ENCODE peak calls at places on chromosomes 16 and 17, in four cellular contexts. I is thoracic aorta, H is NT2/D1, P is esophagus squamous epithelium. D is an unnamed sample.

GRCh38 chr17:9859781-9860180 is 34.1 kb downstream of the GLP2R start:
- DNase-seq in I (no peak), H (no peak), P (no peak), D (no peak)

GRCh38 chr17:65797809-65798208 is 236.4 kb upstream of the AXIN2 start:
- DNase-seq in I (no peak), H (peak), P (no peak), D (peak)

GRCh38 chr16:68700120-68700519 is 37.0 kb upstream of the CDH1 start:
- DNase-seq in I (no peak), H (no peak), P (no peak), D (no peak)

GRCh38 chr16:87644186-87644585 is 41.9 kb downstream of the JPH3 start:
- DNase-seq in I (no peak), H (no peak), P (no peak), D (no peak)

GRCh38 chr16:54957403-54957802 is 26.7 kb downstream of the IRX5 start:
- DNase-seq in I (no peak), H (no peak), P (no peak), D (no peak)

GRCh38 chr17:17313350-17313991 is 10.3 kb downstream of the NT5M start:
- DNase-seq in I (no peak), H (no peak), P (no peak), D (peak)

GRCh38 chr16:11257131-11257938 is 1.3 kb upstream of the SOCS1 start:
- DNase-seq in I (no peak), H (peak), P (no peak), D (no peak)

GRCh38 chr16:57945740-57946138 is 25.2 kb downstream of the CNGB1 start:
- DNase-seq in I (no peak), H (no peak), P (no peak), D (no peak)

GRCh38 chr17:6556121-6557039 is at the start of gene PITPNM3:
- DNase-seq in I (no peak), H (no peak), P (no peak), D (no peak)

GRCh38 chr16:75073551-75074414 is 42.8 kb downstream of the LDHD start:
- DNase-seq in I (no peak), H (no peak), P (no peak), D (no peak)

GRCh38 chr16:89246903-89247733 is 29.6 kb downstream of the ZNF778 start:
- DNase-seq in I (peak), H (peak), P (peak), D (no peak)

GRCh38 chr17:81471804-81472456 is 40.7 kb downstream of the ACTG1 start:
- DNase-seq in I (no peak), H (peak), P (no peak), D (no peak)

DNA sequence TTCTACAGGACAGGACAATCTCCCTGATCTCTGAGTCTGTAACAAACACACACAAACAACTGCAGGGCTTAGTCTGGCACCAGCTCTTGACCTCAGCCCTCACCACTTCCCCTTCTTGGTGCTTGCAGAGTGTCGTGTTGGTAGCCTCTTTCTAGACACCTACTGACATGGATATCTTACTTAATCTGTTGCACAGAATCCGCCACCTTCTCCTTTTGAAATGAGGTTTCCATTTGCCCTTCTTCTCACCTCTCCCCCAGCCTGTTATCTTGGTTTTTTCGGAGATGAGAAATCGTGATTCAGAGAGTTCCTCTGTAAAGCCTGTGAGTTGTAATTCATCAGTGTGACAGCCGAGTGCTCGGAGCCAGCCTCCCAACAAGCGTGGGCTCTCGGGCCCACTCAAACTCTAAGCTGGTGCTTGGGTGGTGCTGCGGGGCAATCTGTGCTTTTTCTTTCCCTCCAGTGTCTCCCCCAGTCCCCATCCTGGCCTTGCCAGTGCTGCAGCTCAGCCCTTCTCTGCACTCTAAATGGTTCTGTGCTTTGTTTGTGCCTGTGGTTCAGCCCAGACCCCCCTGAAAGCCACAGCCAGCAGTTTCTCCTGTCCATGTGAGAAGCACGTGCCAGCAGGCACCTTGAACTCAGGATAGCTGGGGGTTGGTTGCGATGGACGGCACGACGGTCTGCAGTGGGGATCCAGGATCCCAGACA is 28.1 kb downstream of the KIAA0513 start:
- DNase-seq in I (no peak), H (no peak), P (peak), D (no peak)
- H3K4me3 ChIP-seq in I (peak), H (no peak), P (peak), D (no peak)

GRCh38 chr16:70253291-70254094 is 1.8 kb upstream of the EXOSC6 start:
- DNase-seq in I (no peak), H (peak), P (no peak), D (peak)
- H3K4me3 ChIP-seq in I (no peak), H (no peak), P (no peak), D (no peak)

DNA sequence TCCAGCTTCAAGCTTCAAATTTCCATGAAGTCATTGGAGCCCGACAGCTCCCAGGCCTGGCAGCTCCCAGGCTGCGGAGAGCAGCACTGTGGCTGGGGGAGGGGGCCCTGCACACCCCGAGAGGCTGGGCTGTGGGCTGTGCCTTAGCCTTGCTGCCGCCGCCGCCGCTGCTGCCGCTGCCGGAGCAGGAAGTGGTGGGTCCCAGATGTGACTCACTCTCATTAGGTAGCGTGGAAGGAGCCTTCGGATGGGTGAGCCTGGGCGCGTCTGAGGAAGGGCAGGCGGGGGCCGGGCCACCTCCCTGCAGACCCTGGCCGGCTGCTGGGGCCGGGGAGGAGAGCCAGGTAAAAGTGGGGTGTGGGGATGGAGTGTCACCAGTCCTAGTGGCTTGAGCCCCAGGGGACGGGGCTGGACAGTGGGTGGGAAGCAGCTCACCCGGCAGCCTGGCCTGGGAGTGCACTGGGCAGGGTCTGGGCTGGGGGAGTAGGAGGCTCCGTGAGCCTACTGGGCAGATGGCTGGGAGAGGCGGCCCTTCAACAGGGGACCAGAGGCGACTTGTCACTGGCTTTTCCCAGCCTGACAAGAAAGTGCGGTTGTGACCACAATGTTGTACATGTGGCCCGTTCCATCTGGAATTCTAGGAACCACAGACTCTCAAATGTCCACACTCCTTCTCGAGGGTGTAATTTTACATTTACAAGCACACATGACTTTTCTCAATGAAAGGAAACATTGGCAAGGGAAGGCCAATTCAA is at the start of gene ADCY7:
- DNase-seq in I (no peak), H (peak), P (peak), D (no peak)
- H3K4me3 ChIP-seq in I (peak), H (no peak), P (peak), D (no peak)

DNA sequence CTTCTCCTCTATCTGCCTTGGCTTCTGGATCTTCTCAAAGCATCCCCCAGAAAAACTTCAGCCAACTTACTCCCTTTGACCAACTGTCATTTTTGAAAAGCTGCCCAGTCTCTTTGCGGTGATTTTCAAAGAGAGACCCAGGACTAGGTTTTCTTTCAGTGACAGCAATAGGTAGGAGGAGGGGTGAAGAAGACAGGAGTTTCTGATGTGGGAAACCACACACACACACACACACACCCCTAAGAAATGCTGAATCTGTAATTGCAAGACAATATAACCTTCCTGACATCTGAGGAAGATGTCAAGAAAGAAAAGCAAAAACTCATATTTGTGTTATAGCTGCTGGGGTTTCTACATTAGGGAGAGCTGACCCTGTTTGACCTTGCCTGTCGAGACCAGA is 5.2 kb downstream of the FAM20A start:
- DNase-seq in I (no peak), H (no peak), P (no peak), D (no peak)
- H3K4me3 ChIP-seq in I (no peak), H (no peak), P (no peak), D (no peak)

GRCh38 chr17:48606892-48607241 is 2.1 kb upstream of the HOXB6 start:
- DNase-seq in I (no peak), H (no peak), P (no peak), D (no peak)
- H3K4me3 ChIP-seq in I (no peak), H (no peak), P (no peak), D (no peak)

DNA sequence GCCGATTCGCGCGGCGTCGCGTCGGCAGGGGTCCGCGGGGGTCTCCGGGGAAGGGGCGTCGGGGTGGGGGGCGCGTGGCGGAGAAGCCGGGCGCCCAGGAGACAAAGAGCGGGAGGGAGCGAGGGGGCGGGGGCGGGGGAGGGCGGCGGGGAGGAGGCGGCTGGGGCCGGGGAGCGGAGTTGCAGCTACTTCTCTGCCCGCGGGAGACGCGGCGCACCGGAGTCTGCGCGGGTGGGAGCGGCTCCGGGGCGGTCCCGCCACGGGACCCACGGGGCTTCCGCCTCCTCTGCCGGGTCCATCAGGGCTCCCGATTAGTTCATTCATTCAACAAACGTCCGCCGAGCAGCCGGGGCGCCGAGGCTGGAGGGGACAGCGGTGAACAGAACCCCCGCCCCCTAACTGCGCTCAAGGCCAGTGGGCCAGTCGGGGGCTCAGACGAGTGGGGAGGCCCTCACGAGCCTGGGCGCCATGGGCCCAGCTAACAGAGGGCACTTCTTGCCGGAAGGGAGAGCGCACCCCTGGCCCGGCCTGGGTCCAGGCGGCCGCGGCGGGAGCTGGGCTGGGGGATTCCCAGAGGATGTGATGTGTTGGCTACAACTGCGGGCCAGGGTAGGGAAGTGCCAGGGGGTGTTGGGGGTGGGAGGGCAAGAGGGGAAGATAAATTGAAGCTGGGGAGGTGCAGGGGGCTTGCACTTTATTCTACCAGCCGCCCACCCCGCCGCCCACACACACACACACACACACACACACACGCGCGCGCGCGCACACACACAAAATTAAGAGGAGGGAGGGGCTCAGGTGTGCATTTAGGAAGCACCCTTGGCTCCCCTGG is at the start of gene SAMD14:
- DNase-seq in I (no peak), H (no peak), P (no peak), D (no peak)
- H3K4me3 ChIP-seq in I (peak), H (peak), P (peak), D (peak)

GRCh38 chr16:979859-980594 is 1.5 kb upstream of the SOX8 start:
- DNase-seq in I (no peak), H (no peak), P (no peak), D (no peak)
- H3K4me3 ChIP-seq in I (peak), H (peak), P (peak), D (peak)

D was measured in iPS DF 6.9.